ENCODE peak calls at places on chromosomes 4 and X, in seven cellular contexts. One of them, this sample, is unnamed.
A peak's percentile ranks its signal among the peaks of the same experiment; 100 is the strongest.

GRCh38 chrX:9318213-9318612 is 146.6 kb upstream of the TBL1X start:
- DNase-seq in heart right ventricle: no peak
- DNase-seq in HCT116: no peak
- DNase-seq in left ventricle myocardium inferior: no peak
- DNase-seq in GM12864: no peak
- DNase-seq in fibroblast of the aortic adventitia: no peak
- DNase-seq in IMR-90: no peak
- DNase-seq in this sample: no peak

GRCh38 chrX:75784689-75785491 is at the start of gene MAGEE2:
- DNase-seq in IMR-90: no peak
- DNase-seq in fibroblast of the aortic adventitia: no peak
- DNase-seq in left ventricle myocardium inferior: peak; percentile 19
- DNase-seq in heart right ventricle: no peak
- DNase-seq in GM12864: no peak
- DNase-seq in HCT116: no peak
- DNase-seq in this sample: no peak

GRCh38 chrX:131802836-131803626 is 220.1 kb upstream of the STK26 start:
- DNase-seq in GM12864: no peak
- DNase-seq in HCT116: no peak
- DNase-seq in left ventricle myocardium inferior: no peak
- DNase-seq in IMR-90: peak; percentile 52
- DNase-seq in fibroblast of the aortic adventitia: peak; percentile 90
- DNase-seq in heart right ventricle: peak; percentile 17
- DNase-seq in this sample: no peak

GRCh38 chrX:45849261-45849660 is 648.6 kb upstream of the DIPK2B start:
- DNase-seq in HCT116: peak; percentile 57
- DNase-seq in fibroblast of the aortic adventitia: peak; percentile 77
- DNase-seq in heart right ventricle: peak; percentile 2
- DNase-seq in left ventricle myocardium inferior: no peak
- DNase-seq in GM12864: no peak
- DNase-seq in IMR-90: peak; percentile 86
- DNase-seq in this sample: peak; percentile 47

GRCh38 chr4:112492321-112492720 is 23.7 kb downstream of the NEUROG2 start:
- DNase-seq in heart right ventricle: no peak
- DNase-seq in GM12864: no peak
- DNase-seq in IMR-90: no peak
- DNase-seq in left ventricle myocardium inferior: no peak
- DNase-seq in fibroblast of the aortic adventitia: no peak
- DNase-seq in HCT116: no peak
- DNase-seq in this sample: no peak

GRCh38 chrX:63754141-63754859 is 30.7 kb downstream of the ARHGEF9 start:
- DNase-seq in fibroblast of the aortic adventitia: peak; percentile 26
- DNase-seq in GM12864: no peak
- DNase-seq in left ventricle myocardium inferior: no peak
- DNase-seq in heart right ventricle: no peak
- DNase-seq in IMR-90: peak; percentile 15
- DNase-seq in HCT116: no peak
- DNase-seq in this sample: no peak

GRCh38 chrX:51922561-51922960 is 29.1 kb downstream of the MAGED1 start:
- DNase-seq in left ventricle myocardium inferior: no peak
- DNase-seq in fibroblast of the aortic adventitia: no peak
- DNase-seq in IMR-90: no peak
- DNase-seq in HCT116: no peak
- DNase-seq in heart right ventricle: no peak
- DNase-seq in GM12864: no peak
- DNase-seq in this sample: no peak

GRCh38 chrX:43940811-43941210 is 32.4 kb downstream of the NDP start:
- DNase-seq in fibroblast of the aortic adventitia: peak; percentile 65
- DNase-seq in heart right ventricle: no peak
- DNase-seq in GM12864: no peak
- DNase-seq in IMR-90: peak; percentile 42
- DNase-seq in left ventricle myocardium inferior: no peak
- DNase-seq in HCT116: no peak
- DNase-seq in this sample: peak; percentile 10

GRCh38 chr4:56674984-56675383 is 6.1 kb downstream of the HOPX start:
- DNase-seq in left ventricle myocardium inferior: no peak
- DNase-seq in heart right ventricle: no peak
- DNase-seq in GM12864: no peak
- DNase-seq in fibroblast of the aortic adventitia: peak; percentile 45
- DNase-seq in IMR-90: no peak
- DNase-seq in HCT116: no peak
- DNase-seq in this sample: no peak

GRCh38 chr4:38368612-38369011 is 295.4 kb upstream of the KLF3 start:
- DNase-seq in HCT116: no peak
- DNase-seq in IMR-90: peak; percentile 28
- DNase-seq in fibroblast of the aortic adventitia: peak; percentile 87
- DNase-seq in heart right ventricle: no peak
- DNase-seq in GM12864: no peak
- DNase-seq in left ventricle myocardium inferior: no peak
- DNase-seq in this sample: no peak

GRCh38 chr4:113987382-113987930 is 8.0 kb upstream of the ARSJ start:
- DNase-seq in left ventricle myocardium inferior: no peak
- DNase-seq in HCT116: no peak
- DNase-seq in GM12864: no peak
- DNase-seq in IMR-90: no peak
- DNase-seq in fibroblast of the aortic adventitia: no peak
- DNase-seq in heart right ventricle: no peak
- DNase-seq in this sample: no peak

GRCh38 chr4:153488006-153488718 is 22.0 kb downstream of the TMEM131L start:
- DNase-seq in heart right ventricle: no peak
- DNase-seq in HCT116: no peak
- DNase-seq in left ventricle myocardium inferior: no peak
- DNase-seq in GM12864: peak; percentile 90
- DNase-seq in IMR-90: peak; percentile 53
- DNase-seq in fibroblast of the aortic adventitia: peak; percentile 47
- DNase-seq in this sample: no peak

GRCh38 chr4:144574004-144574403 is 72.0 kb upstream of the HHIP start:
- DNase-seq in heart right ventricle: no peak
- DNase-seq in fibroblast of the aortic adventitia: no peak
- DNase-seq in IMR-90: no peak
- DNase-seq in GM12864: no peak
- DNase-seq in HCT116: no peak
- DNase-seq in left ventricle myocardium inferior: no peak
- DNase-seq in this sample: no peak

GRCh38 chrX:15564981-15565579 is 35.7 kb downstream of the ACE2 start:
- DNase-seq in heart right ventricle: peak; percentile 41
- DNase-seq in fibroblast of the aortic adventitia: peak; percentile 84
- DNase-seq in left ventricle myocardium inferior: peak; percentile 40
- DNase-seq in IMR-90: peak; percentile 44
- DNase-seq in GM12864: peak; percentile 3
- DNase-seq in HCT116: peak; percentile 53
- DNase-seq in this sample: peak; percentile 15

GRCh38 chr4:97500423-97500822 is 642.9 kb downstream of the STPG2 start:
- DNase-seq in HCT116: no peak
- DNase-seq in left ventricle myocardium inferior: no peak
- DNase-seq in GM12864: no peak
- DNase-seq in fibroblast of the aortic adventitia: no peak
- DNase-seq in heart right ventricle: no peak
- DNase-seq in IMR-90: no peak
- DNase-seq in this sample: no peak

GRCh38 chr4:129278868-129279267 is 182.9 kb downstream of the C4orf33 start:
- DNase-seq in IMR-90: no peak
- DNase-seq in GM12864: no peak
- DNase-seq in heart right ventricle: no peak
- DNase-seq in HCT116: no peak
- DNase-seq in left ventricle myocardium inferior: no peak
- DNase-seq in fibroblast of the aortic adventitia: no peak
- DNase-seq in this sample: no peak

GRCh38 chr4:123340381-123340701 is 56.3 kb upstream of the SPRY1 start:
- DNase-seq in IMR-90: peak; percentile 95
- DNase-seq in HCT116: peak; percentile 34
- DNase-seq in heart right ventricle: no peak
- DNase-seq in GM12864: no peak
- DNase-seq in fibroblast of the aortic adventitia: peak; percentile 89
- DNase-seq in left ventricle myocardium inferior: no peak
- DNase-seq in this sample: peak; percentile 78

GRCh38 chr4:25123236-25123635 is 37.0 kb downstream of the SEPSECS start:
- DNase-seq in HCT116: no peak
- DNase-seq in fibroblast of the aortic adventitia: no peak
- DNase-seq in IMR-90: no peak
- DNase-seq in heart right ventricle: no peak
- DNase-seq in left ventricle myocardium inferior: no peak
- DNase-seq in GM12864: peak; percentile 42
- DNase-seq in this sample: no peak

GRCh38 chr4:39450618-39451017 is 8.1 kb downstream of the RPL9 start:
- DNase-seq in left ventricle myocardium inferior: no peak
- DNase-seq in heart right ventricle: no peak
- DNase-seq in IMR-90: no peak
- DNase-seq in GM12864: no peak
- DNase-seq in HCT116: no peak
- DNase-seq in fibroblast of the aortic adventitia: no peak
- DNase-seq in this sample: no peak

GRCh38 chr4:125833-126232 is 1.5 kb downstream of the ZNF718 start:
- DNase-seq in left ventricle myocardium inferior: no peak
- DNase-seq in IMR-90: no peak
- DNase-seq in heart right ventricle: no peak
- DNase-seq in GM12864: no peak
- DNase-seq in fibroblast of the aortic adventitia: no peak
- DNase-seq in HCT116: no peak
- DNase-seq in this sample: no peak

GRCh38 chr4:11691236-11691635 is 262.5 kb upstream of the HS3ST1 start:
- DNase-seq in left ventricle myocardium inferior: no peak
- DNase-seq in HCT116: no peak
- DNase-seq in heart right ventricle: no peak
- DNase-seq in GM12864: no peak
- DNase-seq in IMR-90: no peak
- DNase-seq in fibroblast of the aortic adventitia: no peak
- DNase-seq in this sample: no peak

GRCh38 chrX:41031256-41031967 is 53.8 kb upstream of the USP9X start:
- DNase-seq in left ventricle myocardium inferior: no peak
- DNase-seq in heart right ventricle: no peak
- DNase-seq in HCT116: no peak
- DNase-seq in GM12864: no peak
- DNase-seq in IMR-90: no peak
- DNase-seq in fibroblast of the aortic adventitia: no peak
- DNase-seq in this sample: no peak

GRCh38 chr4:26813698-26814097 is 46.9 kb upstream of the STIM2 start:
- DNase-seq in fibroblast of the aortic adventitia: no peak
- DNase-seq in GM12864: no peak
- DNase-seq in heart right ventricle: peak; percentile 16
- DNase-seq in IMR-90: no peak
- DNase-seq in HCT116: no peak
- DNase-seq in left ventricle myocardium inferior: no peak
- DNase-seq in this sample: no peak

GRCh38 chrX:155747520-155747919 is 133.6 kb upstream of the VAMP7 start:
- DNase-seq in HCT116: no peak
- DNase-seq in fibroblast of the aortic adventitia: no peak
- DNase-seq in GM12864: no peak
- DNase-seq in heart right ventricle: peak; percentile 53
- DNase-seq in left ventricle myocardium inferior: peak; percentile 25
- DNase-seq in IMR-90: no peak
- DNase-seq in this sample: no peak

GRCh38 chrX:130170752-130171445 is 863 bp upstream of the RAB33A start:
- DNase-seq in HCT116: no peak
- DNase-seq in heart right ventricle: peak; percentile 24
- DNase-seq in IMR-90: no peak
- DNase-seq in GM12864: no peak
- DNase-seq in left ventricle myocardium inferior: peak; percentile 41
- DNase-seq in fibroblast of the aortic adventitia: no peak
- DNase-seq in this sample: no peak

GRCh38 chr4:94603170-94603747 is 151.5 kb downstream of the PDLIM5 start:
- DNase-seq in heart right ventricle: peak; percentile 52
- DNase-seq in HCT116: no peak
- DNase-seq in GM12864: no peak
- DNase-seq in fibroblast of the aortic adventitia: peak; percentile 64
- DNase-seq in IMR-90: peak; percentile 96
- DNase-seq in left ventricle myocardium inferior: no peak
- DNase-seq in this sample: peak; percentile 49

GRCh38 chr4:8315343-8316250 is 46.0 kb downstream of the HTRA3 start:
- DNase-seq in fibroblast of the aortic adventitia: peak; percentile 80
- DNase-seq in GM12864: no peak
- DNase-seq in HCT116: peak; percentile 13
- DNase-seq in heart right ventricle: no peak
- DNase-seq in IMR-90: peak; percentile 89
- DNase-seq in left ventricle myocardium inferior: peak; percentile 32
- DNase-seq in this sample: peak; percentile 44
- H3K4me3 ChIP-seq in fibroblast of the aortic adventitia: no peak overlapping the region
- H3K4me3 ChIP-seq in GM12864: no peak overlapping the region
- H3K4me3 ChIP-seq in HCT116: no peak overlapping the region
- H3K4me3 ChIP-seq in heart right ventricle: no peak overlapping the region
- H3K4me3 ChIP-seq in IMR-90: no peak overlapping the region
- H3K4me3 ChIP-seq in left ventricle myocardium inferior: no peak overlapping the region
- H3K4me3 ChIP-seq in this sample: no peak overlapping the region

GRCh38 chr4:126568652-126569580 is 1063.8 kb upstream of the INTU start:
- DNase-seq in HCT116: no peak
- DNase-seq in GM12864: no peak
- DNase-seq in fibroblast of the aortic adventitia: no peak
- DNase-seq in left ventricle myocardium inferior: no peak
- DNase-seq in IMR-90: no peak
- DNase-seq in heart right ventricle: no peak
- DNase-seq in this sample: no peak
- H3K4me3 ChIP-seq in HCT116: no peak overlapping the region
- H3K4me3 ChIP-seq in GM12864: no peak overlapping the region
- H3K4me3 ChIP-seq in fibroblast of the aortic adventitia: no peak overlapping the region
- H3K4me3 ChIP-seq in left ventricle myocardium inferior: no peak overlapping the region
- H3K4me3 ChIP-seq in IMR-90: no peak overlapping the region
- H3K4me3 ChIP-seq in heart right ventricle: no peak overlapping the region
- H3K4me3 ChIP-seq in this sample: no peak overlapping the region

GRCh38 chr4:1721666-1722550 is 587 bp downstream of the TACC3 start:
- DNase-seq in heart right ventricle: no peak
- DNase-seq in left ventricle myocardium inferior: no peak
- DNase-seq in fibroblast of the aortic adventitia: no peak
- DNase-seq in IMR-90: no peak
- DNase-seq in HCT116: no peak
- DNase-seq in GM12864: no peak
- DNase-seq in this sample: no peak

GRCh38 chr4:1722551-1723071 is 1.3 kb downstream of the TACC3 start:
- DNase-seq in heart right ventricle: no peak
- DNase-seq in left ventricle myocardium inferior: peak; percentile 14
- DNase-seq in fibroblast of the aortic adventitia: no peak
- DNase-seq in GM12864: no peak
- DNase-seq in IMR-90: no peak
- DNase-seq in HCT116: no peak
- DNase-seq in this sample: no peak

GRCh38 chr4:1725521-1725920 is 4.2 kb downstream of the TACC3 start:
- DNase-seq in HCT116: no peak
- DNase-seq in GM12864: no peak
- DNase-seq in IMR-90: no peak
- DNase-seq in left ventricle myocardium inferior: peak; percentile 12
- DNase-seq in heart right ventricle: no peak
- DNase-seq in fibroblast of the aortic adventitia: no peak
- DNase-seq in this sample: no peak

GRCh38 chr4:1721003-1721665 is at the start of the genes TACC3 and TMEM129:
- DNase-seq in HCT116: peak; percentile 96
- DNase-seq in heart right ventricle: peak; percentile 93
- DNase-seq in IMR-90: peak; percentile 87
- DNase-seq in GM12864: peak; percentile 92
- DNase-seq in fibroblast of the aortic adventitia: peak; percentile 89
- DNase-seq in left ventricle myocardium inferior: peak; percentile 93
- DNase-seq in this sample: peak; percentile 76

GRCh38 chr4:1723131-1723801 is 1.9 kb downstream of the TACC3 start:
- DNase-seq in IMR-90: no peak
- DNase-seq in heart right ventricle: no peak
- DNase-seq in fibroblast of the aortic adventitia: no peak
- DNase-seq in HCT116: no peak
- DNase-seq in left ventricle myocardium inferior: no peak
- DNase-seq in GM12864: no peak
- DNase-seq in this sample: no peak
- H3K4me3 ChIP-seq in IMR-90: no peak overlapping the region
- H3K4me3 ChIP-seq in heart right ventricle: no peak overlapping the region
- H3K4me3 ChIP-seq in fibroblast of the aortic adventitia: no peak overlapping the region
- H3K4me3 ChIP-seq in HCT116: peak overlapping the region; percentile 94
- H3K4me3 ChIP-seq in left ventricle myocardium inferior: no peak overlapping the region
- H3K4me3 ChIP-seq in GM12864: peak overlapping the region; percentile 72
- H3K4me3 ChIP-seq in this sample: no peak overlapping the region

GRCh38 chr4:150582881-150583286 is 933 bp downstream of the MAB21L2 start:
- DNase-seq in fibroblast of the aortic adventitia: no peak
- DNase-seq in heart right ventricle: no peak
- DNase-seq in IMR-90: peak; percentile 51
- DNase-seq in left ventricle myocardium inferior: no peak
- DNase-seq in GM12864: no peak
- DNase-seq in HCT116: no peak
- DNase-seq in this sample: no peak
- H3K4me3 ChIP-seq in fibroblast of the aortic adventitia: peak overlapping the region; percentile 50
- H3K4me3 ChIP-seq in heart right ventricle: peak overlapping the region; percentile 34
- H3K4me3 ChIP-seq in IMR-90: peak overlapping the region; percentile 78
- H3K4me3 ChIP-seq in left ventricle myocardium inferior: peak overlapping the region; percentile 67
- H3K4me3 ChIP-seq in GM12864: no peak overlapping the region
- H3K4me3 ChIP-seq in HCT116: no peak overlapping the region
- H3K4me3 ChIP-seq in this sample: peak overlapping the region; percentile 53

This sample was measured in skeletal muscle cell.